ENCODE peak calls at places on chromosomes 4 and X, in eight cellular contexts. J is NT2/D1, Q is psoas muscle, I is left lung, V is HepG2, E is astrocyte, Y is aorta, D is neuronal stem cell. Z is an unnamed sample.

GRCh38 chr4:53840643-53841042 is 223.8 kb downstream of the CHIC2 start:
- DNase-seq in I (no peak), Y (no peak), Q (no peak), V (no peak), E (peak; percentile 51), J (no peak), D (no peak), Z (no peak)

GRCh38 chrX:20530319-20530979 is 263.7 kb upstream of the RPS6KA3 start:
- DNase-seq in D (peak; percentile 48), Q (no peak), I (no peak), V (peak; percentile 30), E (no peak), J (peak; percentile 50), Y (peak; percentile 57), Z (no peak)

GRCh38 chr4:118112647-118113046 is 78.4 kb downstream of the NDST3 start:
- DNase-seq in Q (no peak), D (no peak), J (no peak), I (no peak), E (peak; percentile 31), V (no peak), Y (no peak), Z (no peak)

GRCh38 chr4:94412019-94413017 is 39.4 kb upstream of the PDLIM5 start:
- DNase-seq in Q (no peak), E (peak; percentile 86), D (no peak), Y (no peak), J (no peak), I (no peak), V (peak; percentile 73), Z (no peak)

GRCh38 chr4:154044118-154044517 is 255.2 kb upstream of the SFRP2 start:
- DNase-seq in Y (no peak), J (no peak), V (no peak), D (no peak), Q (no peak), E (no peak), I (no peak), Z (no peak)

GRCh38 chr4:4427478-4427870 is 40.6 kb downstream of the NSG1 start:
- DNase-seq in I (no peak), D (no peak), V (no peak), E (peak; percentile 33), Q (no peak), J (no peak), Y (no peak), Z (no peak)

GRCh38 chr4:3355266-3355748 is 62.5 kb downstream of the RGS12 start:
- DNase-seq in Q (no peak), I (no peak), V (no peak), J (no peak), D (no peak), E (no peak), Y (no peak), Z (no peak)

GRCh38 chrX:95585321-95585720 is 1099.3 kb upstream of the DIAPH2 start:
- DNase-seq in I (no peak), Y (no peak), Q (no peak), J (no peak), E (no peak), V (no peak), D (no peak), Z (no peak)

GRCh38 chr4:95701500-95701899 is 138.4 kb upstream of the PDHA2 start:
- DNase-seq in Y (no peak), E (peak; percentile 75), V (no peak), Q (no peak), J (peak; percentile 30), I (no peak), D (no peak), Z (no peak)

GRCh38 chrX:15472523-15472922 is 20.6 kb downstream of the PIR start:
- DNase-seq in Y (no peak), D (no peak), J (no peak), E (no peak), I (no peak), Q (no peak), V (no peak), Z (no peak)

GRCh38 chr4:89661490-89661889 is 175.5 kb downstream of the SNCA start:
- DNase-seq in Y (no peak), V (no peak), E (peak; percentile 66), Q (no peak), J (peak; percentile 32), D (no peak), I (no peak), Z (no peak)

GRCh38 chrX:153828723-153829548 is 1.4 kb downstream of the PDZD4 start:
- DNase-seq in E (no peak), Y (no peak), D (peak; percentile 32), Q (peak; percentile 11), V (peak; percentile 2), I (no peak), J (no peak), Z (no peak)

GRCh38 chrX:152428089-152428488 is 23.0 kb downstream of the GABRA3 start:
- DNase-seq in Y (no peak), D (no peak), V (no peak), I (no peak), E (peak; percentile 71), J (no peak), Q (no peak), Z (no peak)

GRCh38 chr4:37793562-37793961 is 32.9 kb upstream of the PGM2 start:
- DNase-seq in V (peak; percentile 27), J (no peak), E (no peak), D (no peak), I (no peak), Q (no peak), Y (no peak), Z (no peak)

GRCh38 chrX:17732138-17732783 is 5.0 kb upstream of the SCML1 start:
- DNase-seq in V (no peak), D (no peak), I (no peak), E (no peak), Q (no peak), Y (peak; percentile 34), J (no peak), Z (no peak)

GRCh38 chrX:46770817-46771163 is 11.9 kb upstream of the SLC9A7 start:
- DNase-seq in I (no peak), D (no peak), Q (no peak), V (no peak), J (no peak), E (peak; percentile 91), Y (no peak), Z (no peak)

GRCh38 chrX:22150371-22150770 is 118.2 kb downstream of the PHEX start:
- DNase-seq in V (no peak), Q (no peak), I (no peak), J (no peak), Y (no peak), D (no peak), E (no peak), Z (no peak)

GRCh38 chr4:151428346-151428745 is 19.4 kb downstream of the FHIP1A start:
- DNase-seq in V (no peak), Q (no peak), J (no peak), E (no peak), Y (no peak), D (no peak), I (no peak), Z (no peak)

GRCh38 chr4:132587626-132588025 is 561.5 kb upstream of the PCDH10 start:
- DNase-seq in E (peak; percentile 40), Q (no peak), J (no peak), I (no peak), Y (no peak), V (no peak), D (no peak), Z (no peak)

GRCh38 chrX:23904096-23904495 is 3.6 kb downstream of the APOO start:
- DNase-seq in E (peak; percentile 37), V (no peak), Q (no peak), Y (no peak), D (no peak), J (no peak), I (no peak), Z (no peak)

GRCh38 chr4:85951-86350 is 32.8 kb downstream of the ZNF595 start:
- DNase-seq in V (no peak), J (no peak), Y (no peak), I (no peak), E (no peak), D (no peak), Q (no peak), Z (no peak)
- H3K9me3 ChIP-seq in V (peaks cover 82% of the 10 kb centered on the region), J (peaks cover 100% of the 10 kb centered on the region), Y (peaks cover 9% of the 10 kb centered on the region), I (peaks cover 26% of the 10 kb centered on the region), E (peaks cover 41% of the 10 kb centered on the region), D (peaks cover 23% of the 10 kb centered on the region), Q (peaks cover 100% of the 10 kb centered on the region), Z (peaks cover 22% of the 10 kb centered on the region)

DNA sequence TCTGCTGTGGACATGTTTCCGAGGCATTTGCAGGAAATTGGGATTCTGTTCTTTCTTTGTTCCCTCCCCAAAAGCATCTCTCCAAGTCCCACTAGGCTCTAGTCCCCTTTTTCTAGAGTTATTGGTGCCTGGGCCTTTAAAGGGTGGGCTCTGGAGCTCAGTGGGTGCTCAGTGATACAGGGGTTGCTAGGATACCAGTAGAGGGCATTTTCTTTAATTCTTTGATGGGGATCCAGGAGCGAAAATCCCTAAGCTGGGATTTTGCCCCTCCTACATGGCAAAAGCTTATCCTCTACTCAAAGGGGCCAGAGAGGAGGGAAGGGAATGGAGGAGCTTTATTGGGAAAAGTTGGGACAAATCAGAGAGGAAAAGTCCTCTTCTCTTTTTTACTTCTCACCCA is 34.2 kb downstream of the ARHGEF9 start:
- DNase-seq in J (no peak), V (no peak), Q (no peak), D (peak; percentile 23), E (no peak), Y (no peak), I (no peak), Z (no peak)
- H3K9me3 ChIP-seq in J (no peaks in the 10 kb centered on the region), V (no peaks in the 10 kb centered on the region), Q (no peaks in the 10 kb centered on the region), D (no peaks in the 10 kb centered on the region), E (no peaks in the 10 kb centered on the region), Y (no peaks in the 10 kb centered on the region), I (no peaks in the 10 kb centered on the region), Z (no peaks in the 10 kb centered on the region)

DNA sequence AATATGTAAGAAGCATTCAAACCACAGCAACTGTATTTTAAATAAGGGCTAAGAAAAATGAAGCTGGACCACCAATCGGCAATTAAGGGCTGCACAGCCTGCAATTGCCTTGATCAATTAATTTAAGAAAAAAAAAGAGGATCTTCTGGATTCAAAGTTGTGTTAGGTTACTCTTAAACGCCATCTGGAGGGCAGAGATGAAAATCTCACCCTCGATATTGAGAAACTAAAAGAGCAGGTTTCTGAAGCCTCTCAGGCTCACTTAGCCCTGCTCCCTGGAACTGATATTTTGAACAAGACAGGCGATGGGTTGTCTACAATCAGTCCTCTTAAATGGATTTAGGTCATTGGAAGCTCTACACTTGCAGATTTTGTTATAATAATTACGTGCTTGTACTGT is 579.4 kb downstream of the GRXCR1 start:
- DNase-seq in V (peak; percentile 30), J (peak; percentile 1), E (no peak), D (no peak), Y (no peak), Q (no peak), I (no peak), Z (no peak)
- H3K9me3 ChIP-seq in V (peaks cover 45% of the 10 kb centered on the region), J (peaks cover 8% of the 10 kb centered on the region), E (peaks cover 6% of the 10 kb centered on the region), D (peaks cover 3% of the 10 kb centered on the region), Y (peaks cover 7% of the 10 kb centered on the region), Q (peaks cover 5% of the 10 kb centered on the region), I (peaks cover 4% of the 10 kb centered on the region), Z (peaks cover 35% of the 10 kb centered on the region)

GRCh38 chrX:40209951-40210617 is 112.3 kb upstream of the BCOR start:
- DNase-seq in Q (no peak), J (no peak), D (no peak), I (no peak), Y (no peak), E (peak; percentile 71), V (peak; percentile 7), Z (no peak)
- H3K9me3 ChIP-seq in Q (peaks cover 8% of the 10 kb centered on the region), J (no peaks in the 10 kb centered on the region), D (no peaks in the 10 kb centered on the region), I (no peaks in the 10 kb centered on the region), Y (no peaks in the 10 kb centered on the region), E (no peaks in the 10 kb centered on the region), V (no peaks in the 10 kb centered on the region), Z (no peaks in the 10 kb centered on the region)